ENCODE peak calls at places on chromosomes 1 and 21, in seven cellular contexts. Q is adrenal gland, K is WTC11, D is lung, M is Calu3, N is stomach, C is A549. G is an unnamed sample.

GRCh38 chr1:144101397-144102050 is 129.7 kb upstream of the FAM72C start:
- DNase-seq in D (peak; percentile 36), C (no peak), K (peak; percentile 10), M (no peak), Q (peak; percentile 18), N (peak; percentile 36), G (peak; percentile 15)

GRCh38 chr1:211145944-211146343 is 12.0 kb upstream of the KCNH1 start:
- DNase-seq in N (no peak), C (no peak), M (peak; percentile 63), D (no peak), K (no peak), Q (no peak), G (no peak)

GRCh38 chr1:3179471-3179870 is 110.5 kb downstream of the PRDM16 start:
- DNase-seq in M (no peak), K (no peak), N (no peak), C (no peak), D (no peak), Q (no peak), G (no peak)

GRCh38 chr1:10057305-10057704 is 24.5 kb downstream of the UBE4B start:
- DNase-seq in Q (peak; percentile 68), M (no peak), D (no peak), K (no peak), N (no peak), C (no peak), G (no peak)

GRCh38 chr1:237562247-237562823 is 328.4 kb downstream of the ZP4 start:
- DNase-seq in C (peak; percentile 31), D (no peak), Q (no peak), M (peak; percentile 18), N (no peak), K (no peak), G (no peak)

GRCh38 chr1:81004011-81004410 is 796.7 kb upstream of the ADGRL2 start:
- DNase-seq in M (no peak), C (no peak), D (no peak), Q (no peak), N (no peak), K (no peak), G (no peak)

GRCh38 chr1:153959454-153959853 is 1.0 kb upstream of the CRTC2 start:
- DNase-seq in K (no peak), N (no peak), M (no peak), D (no peak), C (no peak), Q (no peak), G (no peak)

GRCh38 chr1:202376247-202376646 is 27.7 kb downstream of the PPP1R12B start:
- DNase-seq in D (no peak), C (no peak), M (no peak), K (no peak), Q (no peak), N (no peak), G (no peak)

GRCh38 chr1:171799166-171799565 is 17.7 kb downstream of the METTL13 start:
- DNase-seq in N (peak; percentile 30), K (no peak), Q (no peak), C (no peak), M (no peak), D (no peak), G (no peak)

GRCh38 chr1:14476170-14476955 is 122.1 kb upstream of the KAZN start:
- DNase-seq in M (no peak), N (no peak), D (no peak), Q (no peak), C (no peak), K (no peak), G (no peak)

GRCh38 chr1:47931395-47931794 is 65.8 kb downstream of the TRABD2B start:
- DNase-seq in N (peak; percentile 60), Q (no peak), D (peak; percentile 39), C (no peak), K (peak; percentile 18), M (peak; percentile 55), G (no peak)

GRCh38 chr1:243473281-243474210 is 217.7 kb downstream of the SDCCAG8 start:
- DNase-seq in D (no peak), M (no peak), Q (no peak), C (no peak), N (no peak), K (no peak), G (no peak)

GRCh38 chr1:242239394-242239793 is 240.5 kb upstream of the MAP1LC3C start:
- DNase-seq in N (no peak), K (no peak), C (peak; percentile 18), D (no peak), M (no peak), Q (no peak), G (no peak)

GRCh38 chr1:41726899-41727748 is 191.6 kb downstream of the HIVEP3 start:
- DNase-seq in Q (peak; percentile 70), C (no peak), N (peak; percentile 51), K (peak; percentile 27), M (no peak), D (peak; percentile 68), G (peak; percentile 59)

GRCh38 chr1:67429011-67429527 is 1.1 kb downstream of the SERBP1 start:
- DNase-seq in C (no peak), N (no peak), K (no peak), D (no peak), Q (peak; percentile 20), M (no peak), G (peak; percentile 63)

GRCh38 chr1:52632732-52633290 is at the start of gene SHISAL2A:
- DNase-seq in M (peak; percentile 13), Q (no peak), N (peak; percentile 41), D (no peak), C (no peak), K (peak; percentile 73), G (peak; percentile 62)

GRCh38 chr1:205578780-205579571 is 52.8 kb downstream of the ELK4 start:
- DNase-seq in D (no peak), Q (no peak), M (peak; percentile 50), K (no peak), C (no peak), N (no peak), G (no peak)

GRCh38 chr1:247451388-247452010 is 6.4 kb downstream of the OR2B11 start:
- DNase-seq in M (no peak), Q (no peak), C (no peak), N (no peak), D (no peak), K (no peak), G (no peak)

GRCh38 chr1:153921803-153922075 is 1.0 kb downstream of the GATAD2B start:
- DNase-seq in N (no peak), K (no peak), C (no peak), D (no peak), M (no peak), Q (no peak), G (no peak)

GRCh38 chr21:38083534-38083933 is 167.3 kb upstream of the KCNJ6 start:
- DNase-seq in N (no peak), M (no peak), Q (no peak), D (no peak), C (no peak), K (no peak), G (no peak)

GRCh38 chr1:57142999-57143398 is 177.2 kb upstream of the C8B start:
- DNase-seq in Q (no peak), K (no peak), M (no peak), N (no peak), C (no peak), D (no peak), G (no peak)

DNA sequence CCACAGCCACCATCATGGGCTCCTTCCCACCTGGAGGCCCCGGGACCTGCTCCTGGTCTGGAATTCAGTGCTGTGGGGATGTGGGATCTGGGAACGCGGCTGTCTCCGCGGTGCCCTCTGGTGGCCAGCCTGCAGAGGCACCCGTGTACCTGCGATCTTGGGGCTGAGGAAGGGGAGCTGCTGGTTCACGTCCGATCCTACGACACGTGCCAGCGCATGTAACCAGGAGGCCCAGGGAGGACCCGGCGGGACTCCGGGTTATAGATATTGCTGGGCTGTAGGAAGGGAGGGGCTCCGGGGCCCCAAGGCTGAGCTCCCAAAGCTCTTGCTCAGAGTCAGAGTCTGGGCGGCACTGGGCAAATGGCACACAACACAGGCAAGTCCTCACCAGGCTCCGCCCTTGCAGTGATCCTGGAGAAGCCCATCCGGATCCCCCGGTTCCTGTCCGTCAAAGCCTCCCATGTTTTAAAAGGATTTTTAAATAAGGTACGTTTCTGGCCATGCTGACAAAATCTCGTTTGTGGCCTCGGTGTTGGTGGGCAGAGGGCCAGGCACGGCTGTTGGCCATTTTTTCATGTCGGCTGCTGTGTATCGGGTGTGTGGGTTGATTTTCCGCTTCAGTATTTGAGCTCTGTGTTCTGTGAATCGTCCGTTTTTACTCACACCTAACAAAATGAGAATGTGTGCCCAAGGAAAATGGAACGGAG is 20.1 kb downstream of the FAAP20 start:
- DNase-seq in M (peak; percentile 50), C (peak; percentile 86), N (peak; percentile 48), D (no peak), Q (no peak), K (peak; percentile 84), G (no peak)
- TF ChIP-seq CTCF in M (peak; percentile 73), C (peak; percentile 60), N (peak; percentile 75), D (peak; percentile 68), Q (peak; percentile 60), K (peak; percentile 85), G (peak; percentile 42)

GRCh38 chr1:40363721-40364120 is 9.8 kb upstream of the SMAP2 start:
- DNase-seq in D (no peak), N (no peak), Q (no peak), K (peak; percentile 27), C (no peak), M (no peak), G (no peak)
- TF ChIP-seq CTCF in D (no peak), N (no peak), Q (no peak), K (no peak), C (no peak), M (no peak), G (no peak)

GRCh38 chr1:230570724-230571390 is 71.4 kb upstream of the COG2 start:
- DNase-seq in C (no peak), N (no peak), M (peak; percentile 67), K (no peak), Q (no peak), D (no peak), G (no peak)

GRCh38 chr1:230566481-230566880 is 75.8 kb upstream of the COG2 start:
- DNase-seq in Q (no peak), D (no peak), N (no peak), K (no peak), C (no peak), M (no peak), G (no peak)

GRCh38 chr1:230568676-230569075 is 73.6 kb upstream of the COG2 start:
- DNase-seq in M (peak; percentile 47), D (no peak), Q (no peak), N (no peak), K (no peak), C (no peak), G (no peak)

GRCh38 chr1:230569201-230569600 is 73.1 kb upstream of the COG2 start:
- DNase-seq in K (no peak), M (no peak), N (no peak), Q (no peak), C (no peak), D (no peak), G (no peak)

DNA sequence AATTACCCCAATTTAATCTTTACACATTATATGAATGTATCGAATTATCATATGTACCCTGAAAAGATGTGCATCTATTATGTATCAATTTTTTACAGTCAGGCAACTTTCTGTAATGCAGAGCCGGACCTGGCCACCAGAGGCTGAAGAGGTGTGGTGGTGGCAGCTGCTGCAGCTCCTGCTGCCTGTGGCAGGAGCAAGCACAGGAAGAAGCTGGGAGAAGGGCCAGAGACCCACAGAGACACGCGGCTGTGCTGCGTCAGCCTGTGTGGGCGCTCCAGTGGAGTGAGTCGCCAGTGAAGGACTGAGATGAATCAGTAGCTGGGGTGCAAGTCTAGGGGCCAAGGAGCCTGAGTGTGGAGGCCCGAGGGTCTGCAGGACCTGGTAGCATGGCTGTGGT is 74.3 kb upstream of the COG2 start:
- DNase-seq in K (peak; percentile 44), Q (no peak), C (peak; percentile 14), D (no peak), M (peak; percentile 82), N (peak; percentile 56), G (no peak)
- TF ChIP-seq CTCF in K (peak; percentile 17), Q (no peak), C (no peak), D (no peak), M (peak; percentile 61), N (peak; percentile 53), G (no peak)

GRCh38 chr1:40197656-40198055 is 36.5 kb downstream of the RLF start:
- DNase-seq in N (no peak), Q (no peak), K (no peak), D (no peak), C (peak; percentile 3), M (no peak), G (no peak)
- TF ChIP-seq CTCF in N (no peak), Q (peak; percentile 15), K (no peak), D (no peak), C (peak; percentile 8), M (no peak), G (no peak)

G was measured in natural killer cell.